ENCODE peak calls at places on chromosomes 12 and 14, in seven cellular contexts. One of them, this sample, is unnamed.

GRCh38 chr14:102980409-102980810 is 57.9 kb downstream of the AMN start:
- DNase-seq in left ventricle myocardium superior: no peak
- DNase-seq in T47D: no peak
- DNase-seq in activated T-cell treated with anti-CD3 and anti-CD28 coated beads, Interleukin-2, amount 50 U/mL, for 72 hours: no peak
- DNase-seq in natural killer cell: no peak
- DNase-seq in ascending aorta: no peak
- DNase-seq in amniotic epithelial cell: peak
- DNase-seq in this sample: no peak

GRCh38 chr14:59254911-59255545 is 66.6 kb downstream of the DAAM1 start:
- DNase-seq in natural killer cell: no peak
- DNase-seq in left ventricle myocardium superior: no peak
- DNase-seq in activated T-cell treated with anti-CD3 and anti-CD28 coated beads, Interleukin-2, amount 50 U/mL, for 72 hours: no peak
- DNase-seq in ascending aorta: no peak
- DNase-seq in amniotic epithelial cell: peak
- DNase-seq in T47D: no peak
- DNase-seq in this sample: no peak

GRCh38 chr14:97705976-97706375 is 908.8 kb downstream of the VRK1 start:
- DNase-seq in T47D: no peak
- DNase-seq in natural killer cell: peak
- DNase-seq in ascending aorta: no peak
- DNase-seq in activated T-cell treated with anti-CD3 and anti-CD28 coated beads, Interleukin-2, amount 50 U/mL, for 72 hours: peak
- DNase-seq in left ventricle myocardium superior: no peak
- DNase-seq in amniotic epithelial cell: no peak
- DNase-seq in this sample: no peak

GRCh38 chr12:131684015-131684725 is 26.7 kb upstream of the SFSWAP start:
- DNase-seq in ascending aorta: no peak
- DNase-seq in left ventricle myocardium superior: no peak
- DNase-seq in T47D: no peak
- DNase-seq in activated T-cell treated with anti-CD3 and anti-CD28 coated beads, Interleukin-2, amount 50 U/mL, for 72 hours: no peak
- DNase-seq in natural killer cell: no peak
- DNase-seq in amniotic epithelial cell: no peak
- DNase-seq in this sample: no peak

GRCh38 chr14:103725001-103725682 is 9.5 kb downstream of the ZFYVE21 start:
- DNase-seq in left ventricle myocardium superior: peak
- DNase-seq in activated T-cell treated with anti-CD3 and anti-CD28 coated beads, Interleukin-2, amount 50 U/mL, for 72 hours: no peak
- DNase-seq in amniotic epithelial cell: no peak
- DNase-seq in T47D: no peak
- DNase-seq in ascending aorta: no peak
- DNase-seq in natural killer cell: no peak
- DNase-seq in this sample: no peak

GRCh38 chr12:11834104-11834812 is 184.8 kb downstream of the ETV6 start:
- DNase-seq in left ventricle myocardium superior: no peak
- DNase-seq in activated T-cell treated with anti-CD3 and anti-CD28 coated beads, Interleukin-2, amount 50 U/mL, for 72 hours: no peak
- DNase-seq in amniotic epithelial cell: peak
- DNase-seq in natural killer cell: no peak
- DNase-seq in ascending aorta: no peak
- DNase-seq in T47D: no peak
- DNase-seq in this sample: no peak

GRCh38 chr12:106736051-106736957 is 38.2 kb upstream of the RIC8B start:
- DNase-seq in amniotic epithelial cell: peak
- DNase-seq in activated T-cell treated with anti-CD3 and anti-CD28 coated beads, Interleukin-2, amount 50 U/mL, for 72 hours: no peak
- DNase-seq in T47D: peak
- DNase-seq in natural killer cell: no peak
- DNase-seq in left ventricle myocardium superior: no peak
- DNase-seq in ascending aorta: no peak
- DNase-seq in this sample: peak

GRCh38 chr12:6941267-6941666 is 2.3 kb upstream of the RNU7-1 start:
- DNase-seq in T47D: no peak
- DNase-seq in amniotic epithelial cell: no peak
- DNase-seq in natural killer cell: no peak
- DNase-seq in activated T-cell treated with anti-CD3 and anti-CD28 coated beads, Interleukin-2, amount 50 U/mL, for 72 hours: no peak
- DNase-seq in ascending aorta: no peak
- DNase-seq in left ventricle myocardium superior: peak
- DNase-seq in this sample: no peak

GRCh38 chr12:48459259-48459658 is 13.1 kb upstream of the ANP32D start:
- DNase-seq in natural killer cell: no peak
- DNase-seq in T47D: no peak
- DNase-seq in left ventricle myocardium superior: no peak
- DNase-seq in ascending aorta: no peak
- DNase-seq in amniotic epithelial cell: peak
- DNase-seq in activated T-cell treated with anti-CD3 and anti-CD28 coated beads, Interleukin-2, amount 50 U/mL, for 72 hours: no peak
- DNase-seq in this sample: no peak

GRCh38 chr14:75249251-75249957 is 29.2 kb upstream of the FOS start:
- DNase-seq in left ventricle myocardium superior: no peak
- DNase-seq in natural killer cell: peak
- DNase-seq in T47D: peak
- DNase-seq in activated T-cell treated with anti-CD3 and anti-CD28 coated beads, Interleukin-2, amount 50 U/mL, for 72 hours: peak
- DNase-seq in ascending aorta: no peak
- DNase-seq in amniotic epithelial cell: peak
- DNase-seq in this sample: peak

GRCh38 chr12:71392521-71393145 is 47.0 kb upstream of the LGR5 start:
- DNase-seq in amniotic epithelial cell: peak
- DNase-seq in T47D: peak
- DNase-seq in left ventricle myocardium superior: no peak
- DNase-seq in ascending aorta: no peak
- DNase-seq in activated T-cell treated with anti-CD3 and anti-CD28 coated beads, Interleukin-2, amount 50 U/mL, for 72 hours: peak
- DNase-seq in natural killer cell: no peak
- DNase-seq in this sample: peak

GRCh38 chr12:105064564-105065222 is 19.6 kb downstream of the ALDH1L2 start:
- DNase-seq in natural killer cell: no peak
- DNase-seq in ascending aorta: no peak
- DNase-seq in left ventricle myocardium superior: no peak
- DNase-seq in T47D: no peak
- DNase-seq in amniotic epithelial cell: peak
- DNase-seq in activated T-cell treated with anti-CD3 and anti-CD28 coated beads, Interleukin-2, amount 50 U/mL, for 72 hours: no peak
- DNase-seq in this sample: no peak